ENCODE peak calls at places on chromosomes 3 and 15, in four cellular contexts. U is A549, A is B cell, O is left lung. L is an unnamed sample.

GRCh38 chr3:16802382-16802781 is 82.4 kb upstream of the PLCL2 start:
- DNase-seq in U (no peak), A (no peak), O (no peak), L (no peak)

GRCh38 chr15:28868744-28869143 is 17.0 kb upstream of the APBA2 start:
- DNase-seq in U (no peak), A (no peak), O (no peak), L (no peak)

GRCh38 chr15:60004019-60004845 is at the start of gene FOXB1:
- DNase-seq in U (no peak), A (no peak), O (no peak), L (peak; percentile 33)

GRCh38 chr15:55106155-55106554 is 90.6 kb downstream of the RSL24D1 start:
- DNase-seq in U (no peak), A (no peak), O (no peak), L (no peak)

GRCh38 chr3:15284121-15284889 is 48.1 kb downstream of the SH3BP5 start:
- DNase-seq in U (no peak), A (no peak), O (peak; percentile 55), L (no peak)

GRCh38 chr15:78244101-78244500 is 9.7 kb upstream of the ACSBG1 start:
- DNase-seq in U (no peak), A (no peak), O (no peak), L (no peak)

GRCh38 chr3:59713971-59714370 is 664.1 kb upstream of the CFAP20DC start:
- DNase-seq in U (no peak), A (no peak), O (no peak), L (no peak)

GRCh38 chr3:18100126-18100525 is 325.0 kb downstream of the SATB1 start:
- DNase-seq in U (no peak), A (no peak), O (no peak), L (no peak)

GRCh38 chr3:171953300-171954022 is 85.9 kb upstream of the FNDC3B start:
- DNase-seq in U (no peak), A (no peak), O (no peak), L (no peak)

GRCh38 chr15:44427756-44428724 is 611 bp downstream of the CTDSPL2 start:
- DNase-seq in U (peak; percentile 28), A (no peak), O (no peak), L (no peak)

GRCh38 chr15:60614862-60615771 is 136.2 kb upstream of the ICE2 start:
- DNase-seq in U (no peak), A (no peak), O (no peak), L (no peak)

GRCh38 chr15:70902105-70902504 is 9.5 kb downstream of the LRRC49 start:
- DNase-seq in U (peak; percentile 63), A (no peak), O (no peak), L (no peak)

GRCh38 chr15:70912187-70912586 is 19.6 kb downstream of the LRRC49 start:
- DNase-seq in U (no peak), A (no peak), O (no peak), L (no peak)

GRCh38 chr15:70910958-70911357 is 18.3 kb downstream of the LRRC49 start:
- DNase-seq in U (no peak), A (no peak), O (no peak), L (no peak)

GRCh38 chr15:70906842-70907241 is 14.2 kb downstream of the LRRC49 start:
- DNase-seq in U (no peak), A (no peak), O (no peak), L (no peak)

DNA sequence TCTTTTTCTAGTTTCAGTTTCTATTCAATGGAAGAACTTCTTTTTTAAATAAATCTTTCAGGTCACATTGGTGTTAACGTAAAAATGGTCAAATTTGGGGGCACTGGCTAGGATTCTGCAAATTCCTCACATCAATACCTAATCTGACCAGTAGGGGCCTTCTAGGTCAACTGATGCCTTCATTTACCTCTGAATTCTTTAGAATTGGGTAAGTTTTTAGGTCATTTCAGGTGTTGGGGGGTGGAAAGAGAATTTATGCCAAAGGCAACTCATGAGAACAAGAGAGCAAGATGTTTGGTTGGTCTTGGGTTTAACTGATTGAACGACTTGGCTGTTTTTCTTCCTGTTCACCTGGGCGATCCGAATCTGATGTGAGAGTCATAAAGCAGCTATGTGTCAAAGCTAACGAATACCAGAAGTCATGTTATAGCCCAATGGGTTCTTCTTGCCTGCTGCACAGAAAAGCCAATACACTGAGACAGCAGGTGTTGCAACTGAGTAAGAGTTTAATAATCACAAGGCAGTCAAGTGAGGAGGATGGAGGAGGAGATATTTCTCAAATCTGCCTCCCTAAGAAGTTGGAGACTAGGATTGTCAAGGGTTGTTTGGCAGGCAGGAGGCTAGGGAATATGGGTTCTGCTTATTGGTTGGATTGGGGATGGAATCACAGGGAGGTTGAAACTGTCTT is 15.3 kb downstream of the LRRC49 start:
- DNase-seq in U (no peak), A (no peak), O (no peak), L (no peak)
- TF ChIP-seq CTCF in U (no peak), A (no peak), O (peak; percentile 17), L (no peak)

GRCh38 chr15:72585025-72585424 is 69.5 kb upstream of the GOLGA6B start:
- DNase-seq in U (no peak), A (no peak), O (no peak), L (no peak)

GRCh38 chr15:72584006-72584405 is 70.5 kb upstream of the GOLGA6B start:
- DNase-seq in U (no peak), A (no peak), O (no peak), L (no peak)

GRCh38 chr15:72590427-72590826 is 64.1 kb upstream of the GOLGA6B start:
- DNase-seq in U (no peak), A (no peak), O (no peak), L (no peak)

GRCh38 chr15:72588096-72588495 is 66.4 kb upstream of the GOLGA6B start:
- DNase-seq in U (no peak), A (no peak), O (no peak), L (no peak)

DNA sequence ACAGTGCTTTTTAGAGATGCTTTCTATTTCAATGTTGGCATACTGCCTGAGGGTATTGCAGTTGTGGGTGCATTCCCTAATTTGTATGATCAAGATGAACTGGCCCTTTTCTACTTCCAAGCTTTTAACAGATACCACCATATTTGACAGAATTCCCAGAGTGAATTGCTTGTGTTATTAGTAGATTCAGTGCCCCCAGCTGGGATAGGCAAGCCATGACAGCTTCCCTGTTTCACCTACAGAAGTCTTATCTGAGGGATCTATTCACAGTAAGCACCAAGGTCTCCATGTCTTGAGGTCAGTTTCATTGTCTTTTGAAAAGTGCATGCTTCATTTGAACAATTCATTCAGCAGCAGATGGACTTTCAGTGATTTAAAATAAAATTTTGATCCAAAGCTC is 68.8 kb upstream of the GOLGA6B start:
- DNase-seq in U (peak; percentile 54), A (no peak), O (no peak), L (no peak)
- TF ChIP-seq CTCF in U (no peak), A (no peak), O (no peak), L (peak; percentile 24)

DNA sequence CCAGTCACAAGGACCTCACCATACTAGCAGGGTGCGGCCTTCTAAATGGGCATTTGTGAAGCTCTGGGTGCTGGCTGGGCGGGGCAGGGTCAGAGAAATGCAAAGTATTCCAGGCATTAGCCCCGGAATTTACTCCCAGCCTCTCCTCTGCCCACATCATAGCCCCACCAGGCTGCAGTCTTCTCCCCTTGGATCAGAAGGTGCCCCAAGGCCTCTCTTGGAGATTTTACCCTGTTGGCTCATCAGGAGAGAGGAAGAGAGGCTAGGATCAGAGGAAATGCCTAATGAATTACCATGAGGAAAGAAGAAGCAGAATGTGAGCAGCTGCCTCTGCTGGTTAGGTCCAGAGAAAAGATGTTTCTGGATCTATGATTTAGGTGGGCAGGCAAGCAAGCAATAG is 65.7 kb downstream of the BDH1 start:
- DNase-seq in U (peak; percentile 84), A (no peak), O (no peak), L (no peak)
- TF ChIP-seq CTCF in U (no peak), A (no peak), O (no peak), L (no peak)

DNA sequence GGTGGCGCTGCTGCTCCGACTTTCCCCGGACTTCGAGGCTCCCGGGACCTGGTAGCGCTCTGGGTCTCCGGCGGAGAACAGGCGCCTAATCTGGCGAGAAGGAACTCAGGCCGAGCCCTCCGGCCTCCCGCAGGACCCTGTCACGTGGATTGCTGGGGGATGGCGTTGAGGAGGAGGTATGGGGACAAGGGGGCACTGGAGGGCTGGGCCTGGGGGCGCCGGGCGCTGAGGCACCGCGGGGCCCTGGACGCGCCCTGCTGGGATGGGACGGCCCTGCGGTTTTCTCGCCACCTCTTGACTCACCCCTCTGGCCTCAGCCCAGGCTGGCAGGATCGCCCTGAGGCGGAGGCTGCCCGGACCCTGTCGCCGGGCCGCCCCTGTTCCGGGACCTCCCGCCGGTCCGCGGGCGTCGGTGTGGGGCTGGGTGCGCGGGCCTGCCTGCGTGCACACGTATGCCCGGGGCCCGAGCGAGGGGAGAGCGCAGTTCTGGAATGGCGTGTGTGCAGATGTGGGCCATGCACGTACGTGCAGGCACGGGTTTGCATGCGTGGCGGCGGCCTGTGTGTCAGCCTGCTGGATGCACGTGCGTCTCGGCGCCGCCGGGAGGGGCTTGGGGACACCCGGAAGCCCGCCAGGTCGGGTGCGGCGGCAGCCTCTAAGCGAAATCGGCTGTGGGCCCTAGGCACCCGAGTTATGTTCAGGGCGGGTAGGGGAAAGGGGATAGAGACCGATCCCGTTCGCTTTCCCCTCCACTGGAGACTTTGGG is 752 bp downstream of the C15orf39 start:
- DNase-seq in U (peak; percentile 72), A (peak; percentile 90), O (peak; percentile 86), L (peak; percentile 89)
- TF ChIP-seq CTCF in U (peak; percentile 53), A (peak; percentile 75), O (peak; percentile 60), L (no peak)

DNA sequence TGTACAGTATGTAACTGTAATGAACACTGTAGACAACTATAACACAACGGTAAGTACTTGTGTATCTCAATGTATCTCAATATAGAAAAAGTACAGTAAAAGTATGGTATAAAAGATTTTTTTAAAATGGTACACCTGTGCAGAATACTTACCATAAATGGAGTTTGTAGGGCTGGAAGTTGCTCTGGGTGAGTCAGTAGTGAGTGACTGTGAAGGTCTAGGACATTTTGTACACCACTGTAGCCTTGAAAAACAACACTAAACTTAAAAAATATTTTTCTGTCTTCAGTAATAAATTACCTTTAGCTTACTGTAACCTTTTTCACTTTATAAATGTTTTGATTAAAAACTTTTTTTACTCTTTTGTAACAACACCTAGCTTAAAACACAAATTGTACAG is 142.9 kb downstream of the ATG7 start:
- DNase-seq in U (no peak), A (no peak), O (no peak), L (no peak)
- TF ChIP-seq CTCF in U (no peak), A (no peak), O (no peak), L (no peak)

DNA sequence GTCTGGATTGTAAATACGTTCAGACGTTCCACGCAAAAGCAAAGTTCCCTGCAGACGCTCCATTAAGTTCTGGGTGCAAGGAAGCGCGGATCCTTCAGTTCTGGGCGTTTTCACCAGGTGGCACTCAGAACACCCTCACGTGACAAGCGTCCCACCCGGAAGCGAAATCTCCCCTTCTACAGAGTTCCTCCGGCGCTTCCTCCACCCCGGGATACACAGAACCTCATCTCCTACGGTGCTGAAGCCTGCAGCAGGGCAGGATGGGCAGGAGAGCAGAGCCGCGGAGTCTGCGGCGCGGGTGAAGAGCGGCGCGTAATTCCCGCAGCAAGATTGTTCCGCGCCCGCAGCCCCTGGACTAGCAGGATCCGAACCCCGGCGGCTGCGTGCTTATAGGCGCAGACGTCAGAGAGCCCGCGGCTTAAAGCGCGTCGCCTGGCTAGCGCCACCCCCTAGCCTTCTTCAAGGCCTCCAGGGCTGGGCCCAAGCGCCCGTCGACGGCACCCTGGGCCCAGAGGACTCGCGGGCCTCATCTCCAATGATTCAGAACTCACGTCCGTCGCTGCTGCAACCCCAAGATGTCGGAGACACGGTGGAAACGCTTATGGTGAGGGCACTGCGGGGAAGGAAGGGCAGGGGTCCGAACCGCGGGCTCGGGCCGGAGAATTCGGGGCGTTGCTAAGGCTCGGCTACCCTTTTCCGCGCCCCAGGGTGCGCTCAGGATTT is at the start of gene SLC25A38:
- DNase-seq in U (peak; percentile 94), A (peak; percentile 84), O (peak; percentile 85), L (peak; percentile 83)
- TF ChIP-seq CTCF in U (peak; percentile 15), A (peak; percentile 60), O (no peak), L (peak; percentile 45)

GRCh38 chr3:10286596-10287295 is 6.0 kb downstream of the GHRL start:
- DNase-seq in U (peak; percentile 72), A (no peak), O (no peak), L (peak; percentile 56)
- TF ChIP-seq CTCF in U (peak; percentile 64), A (no peak), O (no peak), L (peak; percentile 51)